ENCODE peak calls at places on chromosomes 12 and 14, in four cellular contexts. One of them, this sample, is unnamed.

GRCh38 chr12:24054411-24054810 is 104.9 kb upstream of the SOX5 start:
- DNase-seq in fibroblast of mammary gland: no peak
- DNase-seq in neuronal stem cell: no peak
- DNase-seq in RKO: no peak
- DNase-seq in this sample: no peak

GRCh38 chr12:101021911-101022388 is 188.1 kb downstream of the SLC5A8 start:
- DNase-seq in RKO: peak
- DNase-seq in neuronal stem cell: no peak
- DNase-seq in fibroblast of mammary gland: peak
- DNase-seq in this sample: no peak

GRCh38 chr12:93361159-93361919 is 16.4 kb upstream of the NUDT4 start:
- DNase-seq in RKO: no peak
- DNase-seq in neuronal stem cell: no peak
- DNase-seq in fibroblast of mammary gland: peak
- DNase-seq in this sample: no peak

GRCh38 chr12:205026-205425 is 8.9 kb downstream of the SLC6A12 start:
- DNase-seq in RKO: no peak
- DNase-seq in fibroblast of mammary gland: no peak
- DNase-seq in neuronal stem cell: no peak
- DNase-seq in this sample: no peak

GRCh38 chr14:42130809-42131208 is 524.1 kb downstream of the LRFN5 start:
- DNase-seq in neuronal stem cell: no peak
- DNase-seq in fibroblast of mammary gland: peak
- DNase-seq in RKO: no peak
- DNase-seq in this sample: no peak

GRCh38 chr12:124915249-124916236 is 1.1 kb upstream of the UBC start:
- DNase-seq in RKO: peak
- DNase-seq in fibroblast of mammary gland: peak
- DNase-seq in neuronal stem cell: no peak
- DNase-seq in this sample: no peak

GRCh38 chr12:67773896-67774295 is 125.4 kb downstream of the DYRK2 start:
- DNase-seq in RKO: no peak
- DNase-seq in fibroblast of mammary gland: no peak
- DNase-seq in neuronal stem cell: no peak
- DNase-seq in this sample: no peak

GRCh38 chr12:128365831-128366231 is 98.9 kb downstream of the TMEM132C start:
- DNase-seq in neuronal stem cell: peak
- DNase-seq in RKO: no peak
- DNase-seq in fibroblast of mammary gland: no peak
- DNase-seq in this sample: no peak

GRCh38 chr12:19739195-19739776 is 300.0 kb downstream of the AEBP2 start:
- DNase-seq in fibroblast of mammary gland: peak
- DNase-seq in RKO: peak
- DNase-seq in neuronal stem cell: peak
- DNase-seq in this sample: peak

GRCh38 chr14:104353921-104354701 is 215.7 kb downstream of the KIF26A start:
- DNase-seq in neuronal stem cell: no peak
- DNase-seq in fibroblast of mammary gland: no peak
- DNase-seq in RKO: no peak
- DNase-seq in this sample: no peak

GRCh38 chr14:104150201-104151027 is 12.0 kb downstream of the KIF26A start:
- DNase-seq in RKO: no peak
- DNase-seq in neuronal stem cell: no peak
- DNase-seq in fibroblast of mammary gland: peak
- DNase-seq in this sample: no peak

GRCh38 chr12:14960548-14961465 is 594 bp downstream of the ARHGDIB start:
- DNase-seq in RKO: no peak
- DNase-seq in fibroblast of mammary gland: peak
- DNase-seq in neuronal stem cell: no peak
- DNase-seq in this sample: peak

GRCh38 chr12:94458882-94459772 is 540 bp downstream of the CEP83 start:
- DNase-seq in fibroblast of mammary gland: peak
- DNase-seq in neuronal stem cell: peak
- DNase-seq in RKO: peak
- DNase-seq in this sample: no peak

GRCh38 chr12:79686171-79686570 is 4.6 kb downstream of the PAWR start:
- DNase-seq in neuronal stem cell: no peak
- DNase-seq in RKO: no peak
- DNase-seq in fibroblast of mammary gland: no peak
- DNase-seq in this sample: no peak

GRCh38 chr14:22915886-22916521 is 2.9 kb downstream of the RBM23 start:
- DNase-seq in RKO: no peak
- DNase-seq in fibroblast of mammary gland: peak
- DNase-seq in neuronal stem cell: no peak
- DNase-seq in this sample: no peak

GRCh38 chr12:29164477-29165163 is 15.5 kb downstream of the FAR2 start:
- DNase-seq in neuronal stem cell: no peak
- DNase-seq in RKO: peak
- DNase-seq in fibroblast of mammary gland: peak
- DNase-seq in this sample: no peak

GRCh38 chr12:27331299-27331926 is 1.2 kb upstream of the BMAL2 start:
- DNase-seq in fibroblast of mammary gland: peak
- DNase-seq in neuronal stem cell: no peak
- DNase-seq in RKO: peak
- DNase-seq in this sample: peak

This sample was measured in activated CD8-positive, alpha-beta memory T cell treated with anti-CD3 and anti-CD28 coated beads, Interleukin-2, amount 10 ng/mL, durations not matched to agents 7 days and 5 days.